ENCODE peak calls at places on chromosome 10, in five cellular contexts. O, V, M, E and I are unnamed samples.

GRCh38 chr10:22657566-22658190 is 56.7 kb downstream of the PIP4K2A start:
- ATAC-seq in O (no peak), V (no peak), M (no peak), E (no peak), I (no peak)

GRCh38 chr10:23275355-23275754 is 69.2 kb downstream of the C10orf67 start:
- ATAC-seq in O (no peak), V (no peak), M (no peak), E (no peak), I (no peak)

GRCh38 chr10:45526309-45526708 is 146.3 kb downstream of the ZFAND4 start:
- ATAC-seq in O (peak; percentile 55), V (no peak), M (no peak), E (no peak), I (no peak)

GRCh38 chr10:94205370-94205930 is 157.3 kb downstream of the NOC3L start:
- ATAC-seq in O (no peak), V (no peak), M (peak; percentile 54), E (no peak), I (no peak)

GRCh38 chr10:124011464-124011863 is 81.9 kb downstream of the CHST15 start:
- ATAC-seq in O (no peak), V (no peak), M (no peak), E (no peak), I (no peak)

GRCh38 chr10:29412452-29413004 is 123.7 kb downstream of the LYZL1 start:
- ATAC-seq in O (no peak), V (no peak), M (peak; percentile 1), E (no peak), I (no peak)

GRCh38 chr10:118674226-118674919 is 78.9 kb upstream of the PRLHR start:
- ATAC-seq in O (no peak), V (peak; percentile 50), M (no peak), E (no peak), I (no peak)

GRCh38 chr10:122316224-122316884 is 45.3 kb downstream of the BTBD16 start:
- ATAC-seq in O (no peak), V (no peak), M (no peak), E (no peak), I (no peak)

GRCh38 chr10:118698421-118698820 is 56.3 kb downstream of the CACUL1 start:
- ATAC-seq in O (no peak), V (no peak), M (peak; percentile 33), E (peak; percentile 100), I (no peak)

GRCh38 chr10:7194571-7194970 is 216.3 kb downstream of the SFMBT2 start:
- ATAC-seq in O (no peak), V (no peak), M (no peak), E (no peak), I (no peak)
- H3K36me3 ChIP-seq in O (peaks cover 85% of the 10 kb centered on the region), V (peaks cover 28% of the 10 kb centered on the region), M (no peaks in the 10 kb centered on the region), E (no peaks in the 10 kb centered on the region), I (peaks cover 89% of the 10 kb centered on the region)

DNA sequence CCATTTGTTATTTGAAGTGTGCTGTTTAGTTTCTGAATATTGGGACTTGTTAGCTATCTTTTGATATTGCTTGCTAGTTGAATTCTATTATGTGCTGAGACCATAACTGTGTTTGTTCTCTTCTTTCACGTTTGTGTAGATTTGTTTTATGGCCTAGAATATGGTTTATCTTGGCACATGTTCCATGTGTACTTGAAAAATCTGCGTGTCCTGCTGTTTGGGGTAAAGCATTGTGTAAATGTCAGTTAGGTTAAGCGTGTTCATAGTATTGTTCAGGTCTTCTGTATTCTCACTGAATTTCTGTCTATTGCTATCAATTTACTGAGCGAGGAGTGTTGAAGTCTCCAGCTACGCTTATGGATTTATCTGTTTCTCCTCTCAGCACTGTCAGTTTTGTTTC is 19.4 kb downstream of the MMP21 start:
- ATAC-seq in O (no peak), V (no peak), M (no peak), E (no peak), I (no peak)
- H3K36me3 ChIP-seq in O (peaks cover 100% of the 10 kb centered on the region), V (peaks cover 100% of the 10 kb centered on the region), M (no peaks in the 10 kb centered on the region), E (peaks cover 21% of the 10 kb centered on the region), I (peaks cover 94% of the 10 kb centered on the region)

DNA sequence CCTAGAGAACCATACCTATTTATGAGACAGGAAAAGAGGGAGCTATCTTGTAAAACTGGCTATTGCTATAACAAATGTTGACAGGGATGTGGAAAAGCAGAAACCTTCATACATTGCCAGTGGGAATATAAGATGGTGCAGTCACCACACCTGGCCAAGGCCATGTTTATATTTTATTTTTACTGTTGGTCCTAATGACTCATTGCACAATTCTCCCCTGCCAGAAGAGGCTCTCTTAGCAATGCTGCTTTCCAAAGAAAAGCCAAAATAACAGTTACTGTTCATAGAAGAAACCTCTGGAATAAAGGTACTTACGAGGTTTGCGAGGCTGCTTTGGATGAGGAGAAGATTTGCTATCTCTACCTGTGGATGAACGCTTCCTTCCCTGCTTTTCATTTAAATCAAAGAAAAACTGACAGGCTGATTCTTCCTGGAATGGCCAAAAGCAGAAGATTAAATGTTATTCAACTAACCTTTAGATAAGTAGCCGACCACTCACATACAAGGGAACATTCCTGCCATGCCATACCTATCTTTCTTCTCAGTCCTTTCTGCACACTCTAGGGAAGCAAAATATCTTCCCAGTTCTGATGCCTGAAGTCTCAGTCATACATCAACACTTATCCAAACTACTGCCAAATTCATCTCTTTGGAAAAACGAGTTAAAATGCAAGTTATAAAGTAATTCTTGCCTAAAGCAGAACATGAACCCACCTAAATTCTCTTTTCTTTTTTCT is 16.3 kb upstream of the CHUK start:
- ATAC-seq in O (no peak), V (no peak), M (no peak), E (no peak), I (no peak)
- H3K36me3 ChIP-seq in O (peaks cover 100% of the 10 kb centered on the region), V (peaks cover 100% of the 10 kb centered on the region), M (no peaks in the 10 kb centered on the region), E (peaks cover 28% of the 10 kb centered on the region), I (peaks cover 100% of the 10 kb centered on the region)

GRCh38 chr10:73388228-73388627 is 25.6 kb downstream of the ANXA7 start:
- ATAC-seq in O (no peak), V (peak; percentile 79), M (no peak), E (no peak), I (no peak)

DNA sequence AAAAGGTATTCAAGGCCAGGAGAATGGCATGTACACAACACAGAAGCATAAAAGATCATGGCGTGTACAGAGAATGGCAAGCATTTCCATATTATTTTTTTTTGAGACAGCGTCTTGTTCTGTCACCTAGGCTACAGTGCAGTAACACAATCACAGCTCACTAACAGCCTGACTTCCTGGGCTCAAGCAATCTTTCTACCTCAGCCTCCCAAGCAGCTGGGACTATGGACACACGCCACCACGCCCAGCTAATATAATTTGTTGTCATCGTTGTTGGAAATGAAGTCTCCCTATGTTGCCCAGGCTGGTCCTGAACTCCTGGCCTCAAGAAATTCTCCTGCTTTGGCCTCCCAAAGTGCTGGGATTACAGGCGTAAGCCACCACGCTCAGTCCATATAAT is 27.3 kb downstream of the ANXA7 start:
- ATAC-seq in O (no peak), V (no peak), M (no peak), E (no peak), I (no peak)
- H3K36me3 ChIP-seq in O (peaks cover 100% of the 10 kb centered on the region), V (peaks cover 98% of the 10 kb centered on the region), M (no peaks in the 10 kb centered on the region), E (peaks cover 15% of the 10 kb centered on the region), I (peaks cover 8% of the 10 kb centered on the region)